ENCODE peak calls at places on chromosome 22, in seven cellular contexts. Z, V, L, I, X, Y and D are unnamed samples.
A peak's percentile ranks its signal among the peaks of the same experiment; 100 is the strongest.

GRCh38 chr22:45575607-45576272 is 73.1 kb downstream of the FBLN1 start:
- DNase-seq in Z (no peak), V (no peak), L (no peak), I (no peak), X (no peak), Y (no peak), D (no peak)

GRCh38 chr22:44887941-44888366 is 121.9 kb downstream of the PHF21B start:
- DNase-seq in Z (no peak), V (no peak), L (no peak), I (no peak), X (no peak), Y (no peak), D (no peak)

GRCh38 chr22:47622541-47622940 is 860.1 kb downstream of the TBC1D22A start:
- DNase-seq in Z (no peak), V (no peak), L (no peak), I (no peak), X (no peak), Y (no peak), D (no peak)

GRCh38 chr22:49400136-49400865 is 427.4 kb downstream of the BRD1 start:
- DNase-seq in Z (no peak), V (no peak), L (no peak), I (no peak), X (no peak), Y (no peak), D (no peak)

GRCh38 chr22:46578824-46579561 is 41.2 kb upstream of the GRAMD4 start:
- DNase-seq in Z (peak; percentile 37), V (no peak), L (peak; percentile 56), I (no peak), X (no peak), Y (no peak), D (no peak)

GRCh38 chr22:43850529-43850928 is 11.8 kb downstream of the SULT4A1 start:
- DNase-seq in Z (no peak), V (no peak), L (no peak), I (no peak), X (no peak), Y (no peak), D (no peak)

GRCh38 chr22:48021946-48022345 is 1259.5 kb downstream of the TBC1D22A start:
- DNase-seq in Z (peak; percentile 16), V (no peak), L (no peak), I (no peak), X (no peak), Y (no peak), D (no peak)

GRCh38 chr22:49233507-49234100 is 594.1 kb downstream of the BRD1 start:
- DNase-seq in Z (no peak), V (no peak), L (no peak), I (no peak), X (no peak), Y (no peak), D (no peak)

GRCh38 chr22:28410050-28410816 is 269.4 kb downstream of the TTC28 start:
- DNase-seq in Z (no peak), V (no peak), L (no peak), I (no peak), X (no peak), Y (no peak), D (no peak)

GRCh38 chr22:32590556-32590955 is 115.9 kb downstream of the FBXO7 start:
- DNase-seq in Z (no peak), V (no peak), L (no peak), I (no peak), X (no peak), Y (no peak), D (no peak)

GRCh38 chr22:24411256-24412004 is 16.0 kb upstream of the ADORA2A start:
- DNase-seq in Z (no peak), V (no peak), L (no peak), I (no peak), X (no peak), Y (no peak), D (peak; percentile 36)

GRCh38 chr22:21755855-21756284 is 20.3 kb upstream of the YPEL1 start:
- DNase-seq in Z (no peak), V (no peak), L (no peak), I (no peak), X (no peak), Y (no peak), D (no peak)

GRCh38 chr22:40202225-40202944 is 24.7 kb downstream of the TNRC6B start:
- DNase-seq in Z (no peak), V (no peak), L (no peak), I (no peak), X (no peak), Y (no peak), D (no peak)

GRCh38 chr22:32674925-32675825 is 126.3 kb upstream of the TIMP3 start:
- DNase-seq in Z (no peak), V (no peak), L (no peak), I (no peak), X (no peak), Y (no peak), D (no peak)

GRCh38 chr22:40400173-40400572 is 29.8 kb downstream of the SGSM3 start:
- DNase-seq in Z (no peak), V (peak; percentile 55), L (no peak), I (no peak), X (peak; percentile 14), Y (no peak), D (no peak)

GRCh38 chr22:24978308-24978707 is 25.8 kb downstream of the KIAA1671 start:
- DNase-seq in Z (no peak), V (no peak), L (no peak), I (no peak), X (no peak), Y (no peak), D (no peak)

DNA sequence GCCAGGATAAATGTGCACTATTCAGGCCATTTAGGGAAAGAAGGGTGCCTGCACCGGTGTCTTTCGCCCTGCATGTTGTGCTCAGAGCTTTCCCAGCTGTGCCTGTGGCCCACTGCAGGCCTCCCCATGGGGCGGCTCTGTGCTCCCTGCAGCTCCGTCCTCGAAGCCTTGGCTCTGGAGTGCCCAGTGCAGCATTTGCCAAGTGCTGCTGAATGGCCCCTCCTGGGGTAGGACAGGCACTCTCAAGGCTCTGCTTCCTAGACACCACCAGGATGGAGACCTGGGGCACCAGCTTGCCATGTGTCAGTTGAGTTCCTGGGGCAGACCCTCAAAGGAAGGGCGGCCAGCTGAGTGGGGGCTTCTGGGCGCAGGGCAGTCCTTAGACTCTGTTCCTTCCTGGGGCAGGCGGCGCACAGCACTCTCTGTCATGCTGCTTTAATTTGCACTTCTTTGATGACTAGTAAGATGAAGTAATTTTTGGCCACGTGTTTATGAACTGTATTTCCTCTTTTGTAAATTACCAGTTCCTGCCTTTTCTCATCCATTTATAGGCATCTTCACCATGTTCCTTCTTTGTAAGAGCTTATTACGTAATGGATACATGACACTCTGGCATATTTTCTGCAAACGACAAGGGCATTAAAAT is 32.1 kb upstream of the GNB1L start:
- DNase-seq in Z (no peak), V (peak; percentile 13), L (no peak), I (no peak), X (no peak), Y (peak; percentile 28), D (no peak)
- H3K27ac ChIP-seq in Z (no peak overlapping the region), V (peak overlapping the region; percentile 39), L (peak overlapping the region; percentile 14), I (no peak overlapping the region), X (peak overlapping the region; percentile 46), Y (peak overlapping the region; percentile 67), D (no peak overlapping the region)

DNA sequence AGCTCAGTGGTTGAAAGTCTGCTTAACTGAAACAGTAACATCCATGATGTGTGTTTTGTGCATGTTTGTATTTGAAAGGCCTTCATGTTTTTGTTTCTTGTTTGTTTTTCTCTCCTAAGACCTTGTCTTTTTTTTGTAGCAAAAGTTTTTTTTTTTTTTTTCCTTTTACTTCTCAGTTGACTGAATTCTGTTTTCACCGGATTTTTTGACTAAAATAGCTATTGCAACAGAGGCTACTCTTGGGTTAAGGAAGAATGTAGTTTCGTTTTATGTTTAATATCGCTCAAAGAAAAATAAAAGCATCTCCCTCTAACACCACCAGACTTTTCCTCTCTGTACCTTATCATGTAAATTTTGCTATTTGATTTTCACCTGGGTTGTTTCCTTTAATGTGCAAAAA is 15.1 kb downstream of the APOL6 start:
- DNase-seq in Z (no peak), V (no peak), L (no peak), I (no peak), X (no peak), Y (no peak), D (no peak)
- H3K4me3 ChIP-seq in Z (no peak overlapping the region), V (no peak overlapping the region), L (peak overlapping the region; percentile 24), I (no peak overlapping the region), X (no peak overlapping the region), Y (no peak overlapping the region), D (no peak overlapping the region)

GRCh38 chr22:35728639-35729308 is 11.1 kb downstream of the APOL5 start:
- DNase-seq in Z (no peak), V (no peak), L (no peak), I (no peak), X (no peak), Y (no peak), D (no peak)
- H3K27ac ChIP-seq in Z (no peak overlapping the region), V (no peak overlapping the region), L (no peak overlapping the region), I (no peak overlapping the region), X (no peak overlapping the region), Y (no peak overlapping the region), D (no peak overlapping the region)

GRCh38 chr22:30881361-30882180 is 87.0 kb downstream of the MORC2 start:
- DNase-seq in Z (peak; percentile 88), V (no peak), L (no peak), I (no peak), X (no peak), Y (no peak), D (no peak)
- H3K4me3 ChIP-seq in Z (no peak overlapping the region), V (no peak overlapping the region), L (no peak overlapping the region), I (no peak overlapping the region), X (no peak overlapping the region), Y (no peak overlapping the region), D (no peak overlapping the region)

GRCh38 chr22:41598891-41599635 is 9.4 kb upstream of the PMM1 start:
- DNase-seq in Z (no peak), V (no peak), L (no peak), I (no peak), X (no peak), Y (no peak), D (no peak)
- H3K27ac ChIP-seq in Z (no peak overlapping the region), V (no peak overlapping the region), L (no peak overlapping the region), I (peak overlapping the region; percentile 91), X (no peak overlapping the region), Y (no peak overlapping the region), D (no peak overlapping the region)

GRCh38 chr22:26482171-26482570 is 1.4 kb downstream of the HPS4 start:
- DNase-seq in Z (no peak), V (no peak), L (no peak), I (no peak), X (no peak), Y (no peak), D (no peak)
- H3K4me3 ChIP-seq in Z (no peak overlapping the region), V (no peak overlapping the region), L (no peak overlapping the region), I (peak overlapping the region; percentile 98), X (no peak overlapping the region), Y (peak overlapping the region; percentile 86), D (no peak overlapping the region)

GRCh38 chr22:37240941-37241320 is 3.1 kb downstream of the RAC2 start:
- DNase-seq in Z (no peak), V (no peak), L (no peak), I (no peak), X (no peak), Y (no peak), D (no peak)
- H3K27ac ChIP-seq in Z (no peak overlapping the region), V (peak overlapping the region; percentile 91), L (no peak overlapping the region), I (no peak overlapping the region), X (peak overlapping the region; percentile 87), Y (no peak overlapping the region), D (no peak overlapping the region)